ENCODE peak calls at places on chromosomes 7 and 10, in six cellular contexts. One of them, this sample, is unnamed.

GRCh38 chr7:106721816-106722785 is 61.1 kb upstream of the CCDC71L start:
- DNase-seq in uterus: no peak
- DNase-seq in tibial nerve: no peak
- DNase-seq in sigmoid colon: no peak
- DNase-seq in HCT116: no peak
- DNase-seq in transverse colon: no peak
- DNase-seq in this sample: no peak

GRCh38 chr7:102153586-102153948 is 133.1 kb upstream of the SH2B2 start:
- DNase-seq in uterus: no peak
- DNase-seq in tibial nerve: no peak
- DNase-seq in sigmoid colon: no peak
- DNase-seq in HCT116: no peak
- DNase-seq in transverse colon: no peak
- DNase-seq in this sample: no peak

GRCh38 chr7:137850586-137850985 is 3.8 kb upstream of the DGKI start:
- DNase-seq in uterus: no peak
- DNase-seq in tibial nerve: no peak
- DNase-seq in sigmoid colon: no peak
- DNase-seq in HCT116: no peak
- DNase-seq in transverse colon: no peak
- DNase-seq in this sample: no peak

GRCh38 chr10:28054211-28054888 is 55.5 kb upstream of the ODAD2 start:
- DNase-seq in uterus: peak
- DNase-seq in tibial nerve: no peak
- DNase-seq in sigmoid colon: no peak
- DNase-seq in HCT116: peak
- DNase-seq in transverse colon: no peak
- DNase-seq in this sample: no peak

GRCh38 chr10:21494221-21495001 is 31.1 kb downstream of the SKIDA1 start:
- DNase-seq in uterus: no peak
- DNase-seq in tibial nerve: no peak
- DNase-seq in sigmoid colon: peak
- DNase-seq in HCT116: no peak
- DNase-seq in transverse colon: no peak
- DNase-seq in this sample: no peak

GRCh38 chr10:14478639-14479038 is 147.9 kb upstream of the FRMD4A start:
- DNase-seq in uterus: peak
- DNase-seq in tibial nerve: peak
- DNase-seq in sigmoid colon: peak
- DNase-seq in HCT116: peak
- DNase-seq in transverse colon: no peak
- DNase-seq in this sample: no peak

GRCh38 chr10:98302711-98303365 is 34.8 kb upstream of the LOXL4 start:
- DNase-seq in uterus: no peak
- DNase-seq in tibial nerve: no peak
- DNase-seq in sigmoid colon: no peak
- DNase-seq in HCT116: no peak
- DNase-seq in transverse colon: no peak
- DNase-seq in this sample: no peak

GRCh38 chr7:70542750-70543376 is 589.1 kb upstream of the GALNT17 start:
- DNase-seq in uterus: no peak
- DNase-seq in tibial nerve: no peak
- DNase-seq in sigmoid colon: no peak
- DNase-seq in HCT116: no peak
- DNase-seq in transverse colon: peak
- DNase-seq in this sample: no peak

GRCh38 chr7:17710312-17710711 is 230.0 kb downstream of the SNX13 start:
- DNase-seq in uterus: no peak
- DNase-seq in tibial nerve: no peak
- DNase-seq in sigmoid colon: no peak
- DNase-seq in HCT116: no peak
- DNase-seq in transverse colon: no peak
- DNase-seq in this sample: no peak

GRCh38 chr7:77320161-77320560 is 96.0 kb downstream of the GSAP start:
- DNase-seq in uterus: no peak
- DNase-seq in tibial nerve: no peak
- DNase-seq in sigmoid colon: no peak
- DNase-seq in HCT116: no peak
- DNase-seq in transverse colon: no peak
- DNase-seq in this sample: no peak

GRCh38 chr10:70404906-70405824 is 1.2 kb downstream of the EIF4EBP2 start:
- DNase-seq in uterus: peak
- DNase-seq in tibial nerve: peak
- DNase-seq in sigmoid colon: peak
- DNase-seq in HCT116: no peak
- DNase-seq in transverse colon: peak
- DNase-seq in this sample: no peak

GRCh38 chr10:129914960-129915359 is 49.1 kb downstream of the EBF3 start:
- DNase-seq in uterus: no peak
- DNase-seq in tibial nerve: no peak
- DNase-seq in sigmoid colon: no peak
- DNase-seq in HCT116: no peak
- DNase-seq in transverse colon: no peak
- DNase-seq in this sample: no peak

GRCh38 chr10:96129387-96130325 is at the start of gene ZNF518A:
- DNase-seq in uterus: peak
- DNase-seq in tibial nerve: peak
- DNase-seq in sigmoid colon: peak
- DNase-seq in HCT116: peak
- DNase-seq in transverse colon: peak
- DNase-seq in this sample: peak
- TF ChIP-seq POLR2A in uterus: peak
- TF ChIP-seq POLR2A in tibial nerve: no peak
- TF ChIP-seq POLR2A in sigmoid colon: no peak
- TF ChIP-seq POLR2A in HCT116: peak
- TF ChIP-seq POLR2A in transverse colon: peak
- TF ChIP-seq POLR2A in this sample: peak

GRCh38 chr10:58459069-58459468 is 53.6 kb upstream of the BICC1 start:
- DNase-seq in uterus: no peak
- DNase-seq in tibial nerve: no peak
- DNase-seq in sigmoid colon: no peak
- DNase-seq in HCT116: no peak
- DNase-seq in transverse colon: no peak
- DNase-seq in this sample: no peak

GRCh38 chr10:58460157-58460556 is 52.5 kb upstream of the BICC1 start:
- DNase-seq in uterus: no peak
- DNase-seq in tibial nerve: no peak
- DNase-seq in sigmoid colon: no peak
- DNase-seq in HCT116: no peak
- DNase-seq in transverse colon: no peak
- DNase-seq in this sample: no peak

GRCh38 chr10:58453098-58453497 is 59.6 kb upstream of the BICC1 start:
- DNase-seq in uterus: no peak
- DNase-seq in tibial nerve: no peak
- DNase-seq in sigmoid colon: no peak
- DNase-seq in HCT116: no peak
- DNase-seq in transverse colon: no peak
- DNase-seq in this sample: no peak

GRCh38 chr10:58456180-58456579 is 56.5 kb upstream of the BICC1 start:
- DNase-seq in uterus: no peak
- DNase-seq in tibial nerve: no peak
- DNase-seq in sigmoid colon: no peak
- DNase-seq in HCT116: no peak
- DNase-seq in transverse colon: no peak
- DNase-seq in this sample: no peak

DNA sequence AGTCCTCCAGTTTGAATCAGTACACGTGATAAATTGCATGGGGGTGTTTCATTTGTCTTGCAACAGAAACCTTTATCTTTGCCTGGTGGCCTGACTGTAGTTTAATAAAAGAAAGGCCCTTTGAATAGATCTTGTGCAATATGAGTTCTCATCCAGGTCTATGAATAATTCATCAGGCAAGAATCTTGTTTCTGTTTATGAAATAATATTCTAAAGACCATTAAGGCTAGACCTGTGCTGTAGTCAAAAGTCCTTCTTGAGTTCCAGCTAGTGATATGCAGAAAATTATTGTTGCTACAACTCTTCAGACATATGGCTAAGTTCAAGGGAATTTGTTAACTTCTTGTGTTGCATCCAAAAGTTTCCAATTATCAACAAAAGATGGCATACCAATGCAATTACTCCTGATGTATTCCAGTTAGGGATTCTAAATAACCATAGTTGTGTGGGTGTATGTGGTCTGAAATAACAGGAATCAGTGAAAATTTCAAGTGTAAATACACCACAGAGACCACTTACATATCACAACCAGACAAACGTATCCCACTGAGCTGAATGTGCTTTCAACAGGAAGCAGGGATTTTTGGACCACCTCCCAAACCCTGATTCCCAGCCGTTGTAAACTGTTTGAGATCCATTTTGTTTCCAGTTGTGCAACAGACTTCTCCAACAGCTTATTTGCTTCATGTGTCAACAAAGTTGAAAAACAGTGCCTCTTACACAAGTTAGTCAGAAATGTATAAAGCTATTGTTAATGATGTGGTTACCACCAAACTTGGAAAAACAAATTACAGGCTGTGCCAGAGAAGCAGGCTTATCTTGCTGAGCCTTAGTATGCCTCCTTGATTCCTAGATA is 54.7 kb upstream of the BICC1 start:
- DNase-seq in uterus: peak
- DNase-seq in tibial nerve: peak
- DNase-seq in sigmoid colon: peak
- DNase-seq in HCT116: no peak
- DNase-seq in transverse colon: peak
- DNase-seq in this sample: no peak
- TF ChIP-seq POLR2A in uterus: no peak
- TF ChIP-seq POLR2A in tibial nerve: no peak
- TF ChIP-seq POLR2A in sigmoid colon: no peak
- TF ChIP-seq POLR2A in HCT116: no peak
- TF ChIP-seq POLR2A in transverse colon: no peak
- TF ChIP-seq POLR2A in this sample: no peak

DNA sequence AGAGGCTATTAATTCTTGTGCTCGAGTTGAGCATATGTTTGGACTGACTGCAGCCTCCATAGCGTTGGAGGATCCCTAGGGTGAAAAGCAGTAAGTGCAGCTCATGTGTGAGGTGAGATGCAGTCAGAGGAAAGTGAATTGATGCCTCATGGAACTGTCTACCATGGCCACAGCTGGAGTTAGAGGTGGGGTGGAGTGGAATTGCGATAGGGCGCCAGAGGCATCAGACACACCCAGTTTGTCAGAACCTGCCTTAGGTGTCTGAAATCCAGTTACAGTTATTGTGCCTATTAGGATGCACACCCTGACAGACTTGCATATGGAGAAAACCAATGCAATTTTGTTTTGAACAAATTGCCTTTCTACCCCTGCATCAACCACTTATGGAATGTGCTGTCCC is 39.4 kb downstream of the ERLIN1 start:
- DNase-seq in uterus: no peak
- DNase-seq in tibial nerve: no peak
- DNase-seq in sigmoid colon: no peak
- DNase-seq in HCT116: no peak
- DNase-seq in transverse colon: no peak
- DNase-seq in this sample: no peak
- TF ChIP-seq POLR2A in uterus: no peak
- TF ChIP-seq POLR2A in tibial nerve: no peak
- TF ChIP-seq POLR2A in sigmoid colon: no peak
- TF ChIP-seq POLR2A in HCT116: no peak
- TF ChIP-seq POLR2A in transverse colon: no peak
- TF ChIP-seq POLR2A in this sample: no peak

DNA sequence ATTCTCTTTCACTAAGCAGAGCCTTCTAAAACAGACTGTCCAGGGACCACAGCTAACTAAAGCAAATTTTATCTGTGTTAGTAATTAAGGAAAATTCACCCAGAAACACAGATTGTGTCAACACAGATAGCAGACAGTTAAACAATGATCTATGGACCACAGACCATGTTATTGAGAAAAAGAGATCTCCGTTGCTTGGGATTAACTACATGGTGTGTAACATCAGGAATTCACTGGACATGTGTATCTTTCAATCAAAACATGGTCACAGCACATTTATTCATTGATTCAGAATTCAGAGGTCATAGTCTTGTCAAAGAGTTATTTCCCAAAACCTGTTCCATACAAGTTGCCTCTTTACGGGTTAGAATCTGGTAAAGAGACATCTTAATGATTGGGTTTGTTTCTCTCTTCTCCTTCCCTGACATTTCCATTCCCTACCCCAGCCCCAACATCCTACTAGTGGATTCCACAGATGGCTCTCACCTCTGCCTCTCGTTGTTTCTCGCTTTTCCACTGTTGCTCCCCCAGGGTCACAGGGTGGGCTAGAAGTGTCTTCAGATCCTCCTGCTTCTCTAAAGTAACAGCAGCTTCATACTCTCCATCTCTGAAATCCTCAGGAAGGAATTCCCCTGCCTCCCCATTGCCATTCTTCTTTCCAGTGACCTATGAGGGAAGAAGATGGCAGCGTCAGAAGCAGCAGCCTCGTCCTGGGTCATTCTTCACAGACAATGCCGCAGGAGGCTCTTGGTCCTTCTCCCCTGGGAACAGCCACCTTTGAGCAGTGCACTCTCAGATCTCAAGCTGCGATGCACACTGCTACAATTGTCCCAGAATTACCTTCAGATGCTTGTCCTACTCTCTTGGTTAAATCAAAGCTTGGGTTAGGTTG is 958 bp downstream of the ANKRD1 start:
- DNase-seq in uterus: no peak
- DNase-seq in tibial nerve: no peak
- DNase-seq in sigmoid colon: no peak
- DNase-seq in HCT116: no peak
- DNase-seq in transverse colon: no peak
- DNase-seq in this sample: no peak
- TF ChIP-seq POLR2A in uterus: no peak
- TF ChIP-seq POLR2A in tibial nerve: no peak
- TF ChIP-seq POLR2A in sigmoid colon: no peak
- TF ChIP-seq POLR2A in HCT116: no peak
- TF ChIP-seq POLR2A in transverse colon: no peak
- TF ChIP-seq POLR2A in this sample: no peak

DNA sequence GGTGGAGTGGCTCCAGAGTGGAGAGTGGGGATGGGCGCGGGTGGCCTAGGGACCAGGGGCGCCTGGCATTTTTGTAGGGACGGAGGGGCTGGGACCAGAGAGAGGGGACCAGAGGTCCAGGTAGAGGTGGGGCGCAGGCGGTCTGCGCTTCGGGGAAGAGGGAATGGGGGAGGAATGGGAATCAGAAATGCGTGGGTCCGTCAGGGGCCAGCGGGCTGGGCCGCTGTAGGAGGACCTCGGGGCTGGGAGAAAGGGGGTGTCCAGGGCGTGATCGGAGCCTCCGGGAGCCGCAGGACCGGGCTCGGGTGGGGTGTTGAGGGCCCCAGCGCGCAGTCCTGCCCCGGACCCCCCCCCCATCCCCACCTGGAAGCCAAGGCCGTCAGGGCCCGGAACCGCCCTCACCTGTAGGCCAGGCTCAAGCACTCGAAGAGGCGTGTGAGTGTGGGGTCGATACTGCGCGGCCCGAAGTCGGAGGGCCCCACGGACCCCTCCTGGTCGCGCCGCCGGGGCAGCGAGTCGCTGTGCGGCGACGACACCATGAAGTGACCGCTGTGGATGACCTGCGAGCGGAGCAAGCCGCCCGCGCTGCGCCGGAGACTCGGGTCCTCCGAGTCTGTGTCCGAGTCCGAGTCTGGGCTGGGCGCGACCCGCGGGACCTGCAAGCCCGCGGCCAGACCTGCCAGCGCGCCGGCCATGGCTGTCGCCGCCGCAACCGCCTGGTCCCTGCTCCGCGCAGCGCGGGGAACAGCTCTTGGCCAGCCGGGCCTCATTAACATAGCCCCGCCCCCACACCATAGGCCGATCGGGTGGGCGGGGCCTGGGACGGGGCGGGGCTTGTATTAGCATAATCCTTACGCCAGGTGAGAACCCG is at the start of gene MLXIPL:
- DNase-seq in uterus: peak
- DNase-seq in tibial nerve: peak
- DNase-seq in sigmoid colon: peak
- DNase-seq in HCT116: peak
- DNase-seq in transverse colon: peak
- DNase-seq in this sample: peak
- TF ChIP-seq POLR2A in uterus: peak
- TF ChIP-seq POLR2A in tibial nerve: no peak
- TF ChIP-seq POLR2A in sigmoid colon: peak
- TF ChIP-seq POLR2A in HCT116: peak
- TF ChIP-seq POLR2A in transverse colon: peak
- TF ChIP-seq POLR2A in this sample: no peak

This sample was measured in GM12892.